ENCODE peak calls at places on chromosome X, in eight cellular contexts. One of them, this sample, is unnamed.

GRCh38 chrX:10755477-10756334 is 135.3 kb upstream of the MID1 start:
- DNase-seq in stimulated activated CD4-positive, alpha-beta T cell treated with anti-CD3 and anti-CD28 coated beads, Interleukin-2, amount 100 ng/mL, for 48 hours: no peak
- DNase-seq in endothelial cell of umbilical vein: peak
- DNase-seq in left lung: no peak
- DNase-seq in GM23338: peak
- DNase-seq in 8988T: peak
- DNase-seq in ELR: peak
- DNase-seq in AG08396: peak
- DNase-seq in this sample: no peak

GRCh38 chrX:44343412-44343942 is at the start of gene EFHC2:
- DNase-seq in 8988T: no peak
- DNase-seq in endothelial cell of umbilical vein: peak
- DNase-seq in ELR: peak
- DNase-seq in left lung: peak
- DNase-seq in AG08396: peak
- DNase-seq in stimulated activated CD4-positive, alpha-beta T cell treated with anti-CD3 and anti-CD28 coated beads, Interleukin-2, amount 100 ng/mL, for 48 hours: peak
- DNase-seq in GM23338: peak
- DNase-seq in this sample: no peak

GRCh38 chrX:23749129-23749528 is 6.1 kb upstream of the ACOT9 start:
- DNase-seq in endothelial cell of umbilical vein: no peak
- DNase-seq in AG08396: no peak
- DNase-seq in left lung: no peak
- DNase-seq in ELR: no peak
- DNase-seq in GM23338: no peak
- DNase-seq in 8988T: no peak
- DNase-seq in stimulated activated CD4-positive, alpha-beta T cell treated with anti-CD3 and anti-CD28 coated beads, Interleukin-2, amount 100 ng/mL, for 48 hours: no peak
- DNase-seq in this sample: no peak

GRCh38 chrX:70007946-70008345 is 41.8 kb downstream of the AWAT2 start:
- DNase-seq in stimulated activated CD4-positive, alpha-beta T cell treated with anti-CD3 and anti-CD28 coated beads, Interleukin-2, amount 100 ng/mL, for 48 hours: no peak
- DNase-seq in GM23338: no peak
- DNase-seq in AG08396: no peak
- DNase-seq in 8988T: no peak
- DNase-seq in endothelial cell of umbilical vein: no peak
- DNase-seq in ELR: no peak
- DNase-seq in left lung: no peak
- DNase-seq in this sample: peak

GRCh38 chrX:52346462-52347165 is 22.2 kb upstream of the XAGE2 start:
- DNase-seq in left lung: no peak
- DNase-seq in AG08396: no peak
- DNase-seq in ELR: peak
- DNase-seq in 8988T: no peak
- DNase-seq in stimulated activated CD4-positive, alpha-beta T cell treated with anti-CD3 and anti-CD28 coated beads, Interleukin-2, amount 100 ng/mL, for 48 hours: no peak
- DNase-seq in endothelial cell of umbilical vein: no peak
- DNase-seq in GM23338: no peak
- DNase-seq in this sample: no peak

GRCh38 chrX:16205840-16206239 is 38.6 kb downstream of the MAGEB17 start:
- DNase-seq in endothelial cell of umbilical vein: no peak
- DNase-seq in AG08396: no peak
- DNase-seq in stimulated activated CD4-positive, alpha-beta T cell treated with anti-CD3 and anti-CD28 coated beads, Interleukin-2, amount 100 ng/mL, for 48 hours: no peak
- DNase-seq in GM23338: no peak
- DNase-seq in ELR: no peak
- DNase-seq in 8988T: no peak
- DNase-seq in left lung: no peak
- DNase-seq in this sample: no peak

GRCh38 chrX:107673933-107674479 is 45.7 kb downstream of the PRPS1 start:
- DNase-seq in endothelial cell of umbilical vein: peak
- DNase-seq in GM23338: peak
- DNase-seq in ELR: peak
- DNase-seq in stimulated activated CD4-positive, alpha-beta T cell treated with anti-CD3 and anti-CD28 coated beads, Interleukin-2, amount 100 ng/mL, for 48 hours: peak
- DNase-seq in 8988T: no peak
- DNase-seq in left lung: peak
- DNase-seq in AG08396: no peak
- DNase-seq in this sample: no peak

GRCh38 chrX:24063488-24063887 is 8.7 kb downstream of the EIF2S3 start:
- DNase-seq in left lung: no peak
- DNase-seq in endothelial cell of umbilical vein: no peak
- DNase-seq in AG08396: no peak
- DNase-seq in GM23338: no peak
- DNase-seq in ELR: no peak
- DNase-seq in stimulated activated CD4-positive, alpha-beta T cell treated with anti-CD3 and anti-CD28 coated beads, Interleukin-2, amount 100 ng/mL, for 48 hours: no peak
- DNase-seq in 8988T: no peak
- DNase-seq in this sample: no peak

GRCh38 chrX:57286507-57287251 is at the start of gene FAAH2:
- DNase-seq in ELR: no peak
- DNase-seq in GM23338: peak
- DNase-seq in AG08396: no peak
- DNase-seq in 8988T: no peak
- DNase-seq in left lung: peak
- DNase-seq in endothelial cell of umbilical vein: peak
- DNase-seq in stimulated activated CD4-positive, alpha-beta T cell treated with anti-CD3 and anti-CD28 coated beads, Interleukin-2, amount 100 ng/mL, for 48 hours: peak
- DNase-seq in this sample: no peak

GRCh38 chrX:110402091-110402854 is 43.6 kb downstream of the RTL9 start:
- DNase-seq in ELR: peak
- DNase-seq in endothelial cell of umbilical vein: no peak
- DNase-seq in GM23338: peak
- DNase-seq in stimulated activated CD4-positive, alpha-beta T cell treated with anti-CD3 and anti-CD28 coated beads, Interleukin-2, amount 100 ng/mL, for 48 hours: no peak
- DNase-seq in left lung: no peak
- DNase-seq in 8988T: no peak
- DNase-seq in AG08396: peak
- DNase-seq in this sample: no peak

GRCh38 chrX:18701621-18702361 is 5.7 kb upstream of the PPEF1 start:
- DNase-seq in ELR: no peak
- DNase-seq in GM23338: no peak
- DNase-seq in left lung: no peak
- DNase-seq in AG08396: no peak
- DNase-seq in endothelial cell of umbilical vein: peak
- DNase-seq in 8988T: no peak
- DNase-seq in stimulated activated CD4-positive, alpha-beta T cell treated with anti-CD3 and anti-CD28 coated beads, Interleukin-2, amount 100 ng/mL, for 48 hours: no peak
- DNase-seq in this sample: no peak

GRCh38 chrX:1528186-1528883 is 8.7 kb downstream of the P2RY8 start:
- DNase-seq in endothelial cell of umbilical vein: no peak
- DNase-seq in 8988T: no peak
- DNase-seq in ELR: no peak
- DNase-seq in GM23338: no peak
- DNase-seq in stimulated activated CD4-positive, alpha-beta T cell treated with anti-CD3 and anti-CD28 coated beads, Interleukin-2, amount 100 ng/mL, for 48 hours: no peak
- DNase-seq in left lung: no peak
- DNase-seq in AG08396: no peak
- DNase-seq in this sample: no peak

GRCh38 chrX:49082472-49082871 is 2.8 kb upstream of the WDR45 start:
- DNase-seq in left lung: no peak
- DNase-seq in endothelial cell of umbilical vein: no peak
- DNase-seq in ELR: no peak
- DNase-seq in AG08396: no peak
- DNase-seq in 8988T: no peak
- DNase-seq in stimulated activated CD4-positive, alpha-beta T cell treated with anti-CD3 and anti-CD28 coated beads, Interleukin-2, amount 100 ng/mL, for 48 hours: no peak
- DNase-seq in GM23338: no peak
- DNase-seq in this sample: no peak

GRCh38 chrX:146238173-146238572 is 420.5 kb downstream of the SLITRK2 start:
- DNase-seq in AG08396: no peak
- DNase-seq in ELR: no peak
- DNase-seq in 8988T: no peak
- DNase-seq in stimulated activated CD4-positive, alpha-beta T cell treated with anti-CD3 and anti-CD28 coated beads, Interleukin-2, amount 100 ng/mL, for 48 hours: no peak
- DNase-seq in left lung: no peak
- DNase-seq in GM23338: no peak
- DNase-seq in endothelial cell of umbilical vein: no peak
- DNase-seq in this sample: no peak

GRCh38 chrX:133676344-133677122 is 261.2 kb upstream of the GPC4 start:
- DNase-seq in 8988T: no peak
- DNase-seq in AG08396: no peak
- DNase-seq in left lung: no peak
- DNase-seq in endothelial cell of umbilical vein: no peak
- DNase-seq in stimulated activated CD4-positive, alpha-beta T cell treated with anti-CD3 and anti-CD28 coated beads, Interleukin-2, amount 100 ng/mL, for 48 hours: no peak
- DNase-seq in GM23338: no peak
- DNase-seq in ELR: no peak
- DNase-seq in this sample: no peak

GRCh38 chrX:71532078-71532752 is 689 bp upstream of the OGT start:
- DNase-seq in endothelial cell of umbilical vein: peak
- DNase-seq in stimulated activated CD4-positive, alpha-beta T cell treated with anti-CD3 and anti-CD28 coated beads, Interleukin-2, amount 100 ng/mL, for 48 hours: peak
- DNase-seq in 8988T: no peak
- DNase-seq in left lung: no peak
- DNase-seq in AG08396: peak
- DNase-seq in GM23338: no peak
- DNase-seq in ELR: peak
- DNase-seq in this sample: no peak

GRCh38 chrX:130994671-130995070 is 63.5 kb upstream of the ARHGAP36 start:
- DNase-seq in ELR: peak
- DNase-seq in left lung: no peak
- DNase-seq in 8988T: peak
- DNase-seq in stimulated activated CD4-positive, alpha-beta T cell treated with anti-CD3 and anti-CD28 coated beads, Interleukin-2, amount 100 ng/mL, for 48 hours: peak
- DNase-seq in AG08396: peak
- DNase-seq in GM23338: peak
- DNase-seq in endothelial cell of umbilical vein: peak
- DNase-seq in this sample: no peak

GRCh38 chrX:16278927-16279326 is 111.6 kb downstream of the MAGEB17 start:
- DNase-seq in stimulated activated CD4-positive, alpha-beta T cell treated with anti-CD3 and anti-CD28 coated beads, Interleukin-2, amount 100 ng/mL, for 48 hours: peak
- DNase-seq in left lung: no peak
- DNase-seq in endothelial cell of umbilical vein: no peak
- DNase-seq in AG08396: no peak
- DNase-seq in ELR: no peak
- DNase-seq in GM23338: peak
- DNase-seq in 8988T: no peak
- DNase-seq in this sample: no peak

GRCh38 chrX:134935286-134935685 is 55.5 kb upstream of the SMIM10 start:
- DNase-seq in GM23338: no peak
- DNase-seq in AG08396: no peak
- DNase-seq in 8988T: no peak
- DNase-seq in ELR: no peak
- DNase-seq in left lung: no peak
- DNase-seq in endothelial cell of umbilical vein: no peak
- DNase-seq in stimulated activated CD4-positive, alpha-beta T cell treated with anti-CD3 and anti-CD28 coated beads, Interleukin-2, amount 100 ng/mL, for 48 hours: no peak
- DNase-seq in this sample: no peak

GRCh38 chrX:56812515-56813105 is 83.6 kb downstream of the NBDY start:
- DNase-seq in AG08396: no peak
- DNase-seq in endothelial cell of umbilical vein: peak
- DNase-seq in stimulated activated CD4-positive, alpha-beta T cell treated with anti-CD3 and anti-CD28 coated beads, Interleukin-2, amount 100 ng/mL, for 48 hours: no peak
- DNase-seq in left lung: no peak
- DNase-seq in GM23338: no peak
- DNase-seq in 8988T: no peak
- DNase-seq in ELR: peak
- DNase-seq in this sample: no peak

GRCh38 chrX:66019974-66020373 is 19.9 kb downstream of the VSIG4 start:
- DNase-seq in stimulated activated CD4-positive, alpha-beta T cell treated with anti-CD3 and anti-CD28 coated beads, Interleukin-2, amount 100 ng/mL, for 48 hours: no peak
- DNase-seq in left lung: no peak
- DNase-seq in endothelial cell of umbilical vein: no peak
- DNase-seq in GM23338: no peak
- DNase-seq in ELR: no peak
- DNase-seq in AG08396: no peak
- DNase-seq in 8988T: no peak
- DNase-seq in this sample: no peak

GRCh38 chrX:103586314-103586646 is 965 bp downstream of the TCEAL4 start:
- DNase-seq in 8988T: no peak
- DNase-seq in GM23338: no peak
- DNase-seq in endothelial cell of umbilical vein: no peak
- DNase-seq in left lung: peak
- DNase-seq in stimulated activated CD4-positive, alpha-beta T cell treated with anti-CD3 and anti-CD28 coated beads, Interleukin-2, amount 100 ng/mL, for 48 hours: no peak
- DNase-seq in ELR: peak
- DNase-seq in AG08396: no peak
- DNase-seq in this sample: no peak

GRCh38 chrX:110402855-110403230 is 44.2 kb downstream of the RTL9 start:
- DNase-seq in stimulated activated CD4-positive, alpha-beta T cell treated with anti-CD3 and anti-CD28 coated beads, Interleukin-2, amount 100 ng/mL, for 48 hours: no peak
- DNase-seq in 8988T: no peak
- DNase-seq in endothelial cell of umbilical vein: no peak
- DNase-seq in ELR: peak
- DNase-seq in left lung: no peak
- DNase-seq in GM23338: no peak
- DNase-seq in AG08396: no peak
- DNase-seq in this sample: no peak

GRCh38 chrX:71366674-71367256 is 608 bp downstream of the TAF1 start:
- DNase-seq in AG08396: peak
- DNase-seq in 8988T: no peak
- DNase-seq in stimulated activated CD4-positive, alpha-beta T cell treated with anti-CD3 and anti-CD28 coated beads, Interleukin-2, amount 100 ng/mL, for 48 hours: no peak
- DNase-seq in ELR: peak
- DNase-seq in endothelial cell of umbilical vein: peak
- DNase-seq in GM23338: peak
- DNase-seq in left lung: peak
- DNase-seq in this sample: no peak

GRCh38 chrX:17535229-17535628 is 160.2 kb downstream of the NHS start:
- DNase-seq in GM23338: peak
- DNase-seq in AG08396: peak
- DNase-seq in endothelial cell of umbilical vein: peak
- DNase-seq in stimulated activated CD4-positive, alpha-beta T cell treated with anti-CD3 and anti-CD28 coated beads, Interleukin-2, amount 100 ng/mL, for 48 hours: peak
- DNase-seq in 8988T: no peak
- DNase-seq in left lung: no peak
- DNase-seq in ELR: peak
- DNase-seq in this sample: no peak

GRCh38 chrX:106391284-106391852 is 220.4 kb upstream of the RADX start:
- DNase-seq in stimulated activated CD4-positive, alpha-beta T cell treated with anti-CD3 and anti-CD28 coated beads, Interleukin-2, amount 100 ng/mL, for 48 hours: no peak
- DNase-seq in GM23338: no peak
- DNase-seq in left lung: no peak
- DNase-seq in ELR: no peak
- DNase-seq in endothelial cell of umbilical vein: no peak
- DNase-seq in 8988T: no peak
- DNase-seq in AG08396: no peak
- DNase-seq in this sample: no peak

GRCh38 chrX:34341258-34341657 is 209.1 kb upstream of the FAM47A start:
- DNase-seq in left lung: no peak
- DNase-seq in 8988T: no peak
- DNase-seq in GM23338: peak
- DNase-seq in AG08396: no peak
- DNase-seq in ELR: no peak
- DNase-seq in endothelial cell of umbilical vein: peak
- DNase-seq in stimulated activated CD4-positive, alpha-beta T cell treated with anti-CD3 and anti-CD28 coated beads, Interleukin-2, amount 100 ng/mL, for 48 hours: no peak
- DNase-seq in this sample: no peak

GRCh38 chrX:134520860-134521390 is 61.0 kb downstream of the HPRT1 start:
- DNase-seq in AG08396: peak
- DNase-seq in left lung: no peak
- DNase-seq in GM23338: peak
- DNase-seq in 8988T: no peak
- DNase-seq in stimulated activated CD4-positive, alpha-beta T cell treated with anti-CD3 and anti-CD28 coated beads, Interleukin-2, amount 100 ng/mL, for 48 hours: no peak
- DNase-seq in endothelial cell of umbilical vein: peak
- DNase-seq in ELR: peak
- DNase-seq in this sample: peak

GRCh38 chrX:118226060-118226428 is 109.4 kb upstream of the KLHL13 start:
- DNase-seq in AG08396: no peak
- DNase-seq in endothelial cell of umbilical vein: peak
- DNase-seq in ELR: peak
- DNase-seq in stimulated activated CD4-positive, alpha-beta T cell treated with anti-CD3 and anti-CD28 coated beads, Interleukin-2, amount 100 ng/mL, for 48 hours: no peak
- DNase-seq in GM23338: peak
- DNase-seq in left lung: no peak
- DNase-seq in 8988T: no peak
- DNase-seq in this sample: no peak

GRCh38 chrX:65726708-65727107 is 59.3 kb downstream of the MSN start:
- DNase-seq in endothelial cell of umbilical vein: no peak
- DNase-seq in stimulated activated CD4-positive, alpha-beta T cell treated with anti-CD3 and anti-CD28 coated beads, Interleukin-2, amount 100 ng/mL, for 48 hours: no peak
- DNase-seq in GM23338: peak
- DNase-seq in left lung: no peak
- DNase-seq in 8988T: no peak
- DNase-seq in AG08396: no peak
- DNase-seq in ELR: no peak
- DNase-seq in this sample: no peak

GRCh38 chrX:24167719-24168472 is 18.4 kb downstream of the ZFX start:
- DNase-seq in stimulated activated CD4-positive, alpha-beta T cell treated with anti-CD3 and anti-CD28 coated beads, Interleukin-2, amount 100 ng/mL, for 48 hours: no peak
- DNase-seq in ELR: no peak
- DNase-seq in 8988T: no peak
- DNase-seq in AG08396: no peak
- DNase-seq in GM23338: no peak
- DNase-seq in left lung: no peak
- DNase-seq in endothelial cell of umbilical vein: no peak
- DNase-seq in this sample: no peak

GRCh38 chrX:859329-859728 is 228.7 kb downstream of the SHOX start:
- DNase-seq in left lung: no peak
- DNase-seq in AG08396: no peak
- DNase-seq in stimulated activated CD4-positive, alpha-beta T cell treated with anti-CD3 and anti-CD28 coated beads, Interleukin-2, amount 100 ng/mL, for 48 hours: no peak
- DNase-seq in 8988T: no peak
- DNase-seq in endothelial cell of umbilical vein: no peak
- DNase-seq in ELR: no peak
- DNase-seq in GM23338: no peak
- DNase-seq in this sample: no peak

GRCh38 chrX:39688576-39689373 is 409.0 kb downstream of the BCOR start:
- DNase-seq in GM23338: peak
- DNase-seq in stimulated activated CD4-positive, alpha-beta T cell treated with anti-CD3 and anti-CD28 coated beads, Interleukin-2, amount 100 ng/mL, for 48 hours: peak
- DNase-seq in ELR: peak
- DNase-seq in endothelial cell of umbilical vein: peak
- DNase-seq in AG08396: peak
- DNase-seq in left lung: peak
- DNase-seq in 8988T: peak
- DNase-seq in this sample: no peak